ENCODE peak calls at places on chromosomes 11 and 22, in four cellular contexts. One of them, this sample, is unnamed.

GRCh38 chr11:126636911-126637799 is 281.7 kb downstream of the ST3GAL4 start:
- DNase-seq in activated CD4-positive, CD25-positive, alpha-beta regulatory T cell treated with anti-CD3 and anti-CD28 coated beads, Interleukin-2, amount 50 U/mL, for 16 hours: no peak
- DNase-seq in AG10803: peak; percentile 83
- DNase-seq in small intestine: no peak
- DNase-seq in this sample: peak; percentile 82

GRCh38 chr11:21866781-21867180 is 326.1 kb upstream of the ANO5 start:
- DNase-seq in small intestine: no peak
- DNase-seq in activated CD4-positive, CD25-positive, alpha-beta regulatory T cell treated with anti-CD3 and anti-CD28 coated beads, Interleukin-2, amount 50 U/mL, for 16 hours: no peak
- DNase-seq in AG10803: no peak
- DNase-seq in this sample: no peak

GRCh38 chr22:21594865-21595452 is 27.4 kb downstream of the UBE2L3 start:
- DNase-seq in AG10803: no peak
- DNase-seq in activated CD4-positive, CD25-positive, alpha-beta regulatory T cell treated with anti-CD3 and anti-CD28 coated beads, Interleukin-2, amount 50 U/mL, for 16 hours: no peak
- DNase-seq in small intestine: no peak
- DNase-seq in this sample: no peak

GRCh38 chr11:110184974-110185597 is 91.9 kb downstream of the ZC3H12C start:
- DNase-seq in small intestine: no peak
- DNase-seq in activated CD4-positive, CD25-positive, alpha-beta regulatory T cell treated with anti-CD3 and anti-CD28 coated beads, Interleukin-2, amount 50 U/mL, for 16 hours: no peak
- DNase-seq in AG10803: peak; percentile 8
- DNase-seq in this sample: no peak

GRCh38 chr11:33706961-33707360 is 6.3 kb upstream of the C11orf91 start:
- DNase-seq in activated CD4-positive, CD25-positive, alpha-beta regulatory T cell treated with anti-CD3 and anti-CD28 coated beads, Interleukin-2, amount 50 U/mL, for 16 hours: no peak
- DNase-seq in AG10803: no peak
- DNase-seq in small intestine: no peak
- DNase-seq in this sample: no peak

GRCh38 chr11:117836077-117836960 is 11.8 kb upstream of the FXYD2 start:
- DNase-seq in AG10803: no peak
- DNase-seq in small intestine: no peak
- DNase-seq in activated CD4-positive, CD25-positive, alpha-beta regulatory T cell treated with anti-CD3 and anti-CD28 coated beads, Interleukin-2, amount 50 U/mL, for 16 hours: no peak
- DNase-seq in this sample: no peak

GRCh38 chr11:69436041-69436982 is 45.2 kb upstream of the LINC01488 start:
- DNase-seq in AG10803: no peak
- DNase-seq in activated CD4-positive, CD25-positive, alpha-beta regulatory T cell treated with anti-CD3 and anti-CD28 coated beads, Interleukin-2, amount 50 U/mL, for 16 hours: no peak
- DNase-seq in small intestine: no peak
- DNase-seq in this sample: no peak

GRCh38 chr11:17532814-17533213 is 11.4 kb downstream of the USH1C start:
- DNase-seq in small intestine: no peak
- DNase-seq in activated CD4-positive, CD25-positive, alpha-beta regulatory T cell treated with anti-CD3 and anti-CD28 coated beads, Interleukin-2, amount 50 U/mL, for 16 hours: no peak
- DNase-seq in AG10803: no peak
- DNase-seq in this sample: no peak

GRCh38 chr11:1219446-1219835 is 3.4 kb upstream of the MUC5B start:
- DNase-seq in AG10803: no peak
- DNase-seq in activated CD4-positive, CD25-positive, alpha-beta regulatory T cell treated with anti-CD3 and anti-CD28 coated beads, Interleukin-2, amount 50 U/mL, for 16 hours: no peak
- DNase-seq in small intestine: no peak
- DNase-seq in this sample: no peak

GRCh38 chr11:11813288-11813962 is 28.3 kb upstream of the USP47 start:
- DNase-seq in small intestine: peak; percentile 67
- DNase-seq in activated CD4-positive, CD25-positive, alpha-beta regulatory T cell treated with anti-CD3 and anti-CD28 coated beads, Interleukin-2, amount 50 U/mL, for 16 hours: no peak
- DNase-seq in AG10803: peak; percentile 96
- DNase-seq in this sample: peak; percentile 90

GRCh38 chr11:533586-534196 is 1.7 kb downstream of the HRAS start:
- DNase-seq in small intestine: no peak
- DNase-seq in AG10803: no peak
- DNase-seq in activated CD4-positive, CD25-positive, alpha-beta regulatory T cell treated with anti-CD3 and anti-CD28 coated beads, Interleukin-2, amount 50 U/mL, for 16 hours: no peak
- DNase-seq in this sample: no peak

GRCh38 chr22:49244466-49245420 is 582.9 kb downstream of the BRD1 start:
- DNase-seq in AG10803: no peak
- DNase-seq in small intestine: no peak
- DNase-seq in activated CD4-positive, CD25-positive, alpha-beta regulatory T cell treated with anti-CD3 and anti-CD28 coated beads, Interleukin-2, amount 50 U/mL, for 16 hours: no peak
- DNase-seq in this sample: no peak

GRCh38 chr22:25382762-25383161 is 163.3 kb downstream of the CRYBB2 start:
- DNase-seq in activated CD4-positive, CD25-positive, alpha-beta regulatory T cell treated with anti-CD3 and anti-CD28 coated beads, Interleukin-2, amount 50 U/mL, for 16 hours: no peak
- DNase-seq in AG10803: no peak
- DNase-seq in small intestine: no peak
- DNase-seq in this sample: no peak